ENCODE peak calls at places on chromosomes 4 and X, in six cellular contexts. J, W, Z, Q, B and A are unnamed samples.

GRCh38 chrX:54540289-54540688 is 10.3 kb downstream of the GNL3L start:
- DNase-seq in J (peak; percentile 10), W (peak; percentile 72), Z (no peak), Q (no peak), B (peak; percentile 79), A (no peak)

GRCh38 chr4:110484029-110484428 is 8.1 kb downstream of the ENPEP start:
- DNase-seq in J (no peak), W (no peak), Z (no peak), Q (no peak), B (no peak), A (peak; percentile 13)

GRCh38 chr4:155639674-155640529 is 26.7 kb upstream of the GUCY1A1 start:
- DNase-seq in J (no peak), W (no peak), Z (no peak), Q (no peak), B (peak; percentile 21), A (no peak)

GRCh38 chrX:140762061-140762460 is 52.5 kb downstream of the LINC00632 start:
- DNase-seq in J (peak; percentile 75), W (peak; percentile 74), Z (peak; percentile 9), Q (no peak), B (peak; percentile 78), A (peak; percentile 54)

GRCh38 chrX:49198540-49199314 is 1.3 kb downstream of the SYP start:
- DNase-seq in J (no peak), W (no peak), Z (no peak), Q (no peak), B (no peak), A (no peak)

GRCh38 chrX:66163849-66164401 is at the start of gene HEPH:
- DNase-seq in J (no peak), W (peak; percentile 34), Z (peak; percentile 7), Q (no peak), B (no peak), A (no peak)

GRCh38 chr4:67581913-67582312 is 23.4 kb downstream of the STAP1 start:
- DNase-seq in J (no peak), W (no peak), Z (no peak), Q (no peak), B (no peak), A (no peak)

GRCh38 chr4:54566608-54567007 is 91.1 kb upstream of the KIT start:
- DNase-seq in J (no peak), W (no peak), Z (no peak), Q (no peak), B (no peak), A (no peak)

GRCh38 chr4:132737344-132737743 is 411.8 kb upstream of the PCDH10 start:
- DNase-seq in J (no peak), W (no peak), Z (no peak), Q (no peak), B (no peak), A (no peak)

GRCh38 chr4:42306221-42307109 is 90.8 kb upstream of the SHISA3 start:
- DNase-seq in J (peak; percentile 43), W (no peak), Z (no peak), Q (no peak), B (no peak), A (no peak)

GRCh38 chr4:70721747-70722146 is at the start of gene RUFY3:
- DNase-seq in J (peak; percentile 47), W (peak; percentile 98), Z (peak; percentile 82), Q (no peak), B (peak; percentile 94), A (no peak)

GRCh38 chr4:151231915-151232595 is 44.9 kb upstream of the PRSS48 start:
- DNase-seq in J (no peak), W (no peak), Z (no peak), Q (no peak), B (peak; percentile 49), A (no peak)